ENCODE peak calls at places on chromosome 19, in four cellular contexts. S is hepatocyte, X is neural progenitor cell, R is GM23248. A is an unnamed sample. For H4K20me1 and H3K9me3, the result is how much of the 10 kb centered on the place peaks cover.

GRCh38 chr19:13068064-13068807 is 34.4 kb downstream of the LYL1 start:
- DNase-seq in S (no peak), X (no peak), R (no peak), A (no peak)

GRCh38 chr19:40689339-40690049 is 957 bp downstream of the NUMBL start:
- DNase-seq in S (no peak), X (peak), R (peak), A (no peak)

GRCh38 chr19:32343550-32344262 is 1.7 kb upstream of the ZNF507 start:
- DNase-seq in S (no peak), X (no peak), R (no peak), A (no peak)

GRCh38 chr19:8429826-8430225 is 14.9 kb upstream of the HNRNPM start:
- DNase-seq in S (no peak), X (no peak), R (no peak), A (no peak)

GRCh38 chr19:50729894-50730293 is 6.7 kb downstream of the CLEC11A start:
- DNase-seq in S (no peak), X (no peak), R (no peak), A (no peak)

GRCh38 chr19:29530549-29531457 is 5.0 kb downstream of the VSTM2B start:
- DNase-seq in S (no peak), X (peak), R (no peak), A (no peak)

GRCh38 chr19:14505488-14506239 is 9.7 kb upstream of the GIPC1 start:
- DNase-seq in S (peak), X (peak), R (peak), A (peak)

GRCh38 chr19:10230904-10231623 is at the start of gene S1PR2:
- DNase-seq in S (peak), X (peak), R (peak), A (peak)

GRCh38 chr19:15759962-15760565 is 22.3 kb downstream of the OR10H3 start:
- DNase-seq in S (no peak), X (no peak), R (no peak), A (no peak)

GRCh38 chr19:56177564-56178243 is 1.9 kb downstream of the GALP start:
- DNase-seq in S (no peak), X (no peak), R (no peak), A (no peak)

GRCh38 chr19:54893406-54893805 is 12.5 kb upstream of the NCR1 start:
- DNase-seq in S (no peak), X (no peak), R (no peak), A (no peak)

GRCh38 chr19:10259162-10259905 is 7.3 kb downstream of the MRPL4 start:
- DNase-seq in S (peak), X (peak), R (peak), A (peak)

GRCh38 chr19:11530432-11530831 is 1.5 kb upstream of the ECSIT start:
- DNase-seq in S (peak), X (peak), R (peak), A (peak)

GRCh38 chr19:38898788-38899446 is 501 bp downstream of the SIRT2 start:
- DNase-seq in S (no peak), X (peak), R (peak), A (peak)

GRCh38 chr19:39211731-39212376 is 7.8 kb upstream of the SYCN start:
- DNase-seq in S (no peak), X (no peak), R (peak), A (no peak)

GRCh38 chr19:47693489-47693888 is 19.7 kb upstream of the EHD2 start:
- DNase-seq in S (no peak), X (no peak), R (no peak), A (no peak)

GRCh38 chr19:30074096-30074495 is 132.1 kb downstream of the URI1 start:
- DNase-seq in S (no peak), X (no peak), R (no peak), A (no peak)

GRCh38 chr19:39098365-39099269 is 14.4 kb downstream of the ACP7 start:
- DNase-seq in S (no peak), X (no peak), R (no peak), A (no peak)

GRCh38 chr19:13530720-13531119 is 24.4 kb upstream of the CACNA1A start:
- DNase-seq in S (no peak), X (no peak), R (no peak), A (no peak)

GRCh38 chr19:37997911-37998344 is 90.9 kb downstream of the SIPA1L3 start:
- DNase-seq in S (peak), X (no peak), R (peak), A (no peak)

GRCh38 chr19:13849991-13850909 is 26.7 kb upstream of the NANOS3 start:
- DNase-seq in S (peak), X (peak), R (peak), A (no peak)

GRCh38 chr19:23978068-23978467 is 63.4 kb downstream of the ZNF726 start:
- DNase-seq in S (no peak), X (no peak), R (no peak), A (no peak)

GRCh38 chr19:7673995-7674667 is 2.8 kb upstream of the MCEMP1 start:
- DNase-seq in S (peak), X (peak), R (peak), A (peak)

GRCh38 chr19:55657004-55657747 is 2.3 kb downstream of the U2AF2 start:
- DNase-seq in S (no peak), X (no peak), R (peak), A (no peak)

GRCh38 chr19:17331254-17331558 is 3.4 kb downstream of the ANO8 start:
- DNase-seq in S (no peak), X (no peak), R (no peak), A (no peak)

GRCh38 chr19:57903298-57904174 is 12.9 kb downstream of the ZNF417 start:
- DNase-seq in S (peak), X (peak), R (peak), A (peak)

GRCh38 chr19:14408641-14409120 is 10.5 kb downstream of the DDX39A start:
- DNase-seq in S (no peak), X (no peak), R (peak), A (no peak)

GRCh38 chr19:40443930-40444180 is 280 bp downstream of the SERTAD3 start:
- DNase-seq in S (no peak), X (no peak), R (no peak), A (peak)

GRCh38 chr19:28541029-28541428 is 671.9 kb downstream of the UQCRFS1 start:
- DNase-seq in S (no peak), X (no peak), R (no peak), A (no peak)

GRCh38 chr19:49331616-49332055 is 3.6 kb upstream of the CD37 start:
- DNase-seq in S (peak), X (peak), R (peak), A (peak)

GRCh38 chr19:39032164-39032918 is at the start of gene FBXO27:
- DNase-seq in S (peak), X (peak), R (peak), A (no peak)

GRCh38 chr19:58558623-58559274 is 338 bp upstream of the UBE2M start:
- DNase-seq in S (peak), X (peak), R (peak), A (peak)

GRCh38 chr19:56076413-56076998 is 44.6 kb downstream of the ZNF787 start:
- DNase-seq in S (peak), X (peak), R (peak), A (peak)

GRCh38 chr19:38655148-38655824 is 7.8 kb downstream of the ACTN4 start:
- DNase-seq in S (no peak), X (no peak), R (peak), A (no peak)

GRCh38 chr19:40603071-40603718 is 2.0 kb downstream of the LTBP4 start:
- DNase-seq in S (peak), X (peak), R (peak), A (no peak)

GRCh38 chr19:35155981-35156672 is 1.6 kb downstream of the FXYD5 start:
- DNase-seq in S (no peak), X (no peak), R (no peak), A (no peak)
- H4K20me1 ChIP-seq in S (under half), X (under half), R (under half), A (under half)

GRCh38 chr19:3441986-3442329 is 38.4 kb downstream of the SMIM24 start:
- DNase-seq in S (no peak), X (no peak), R (no peak), A (no peak)

GRCh38 chr19:3442487-3443071 is 37.7 kb downstream of the SMIM24 start:
- DNase-seq in S (no peak), X (no peak), R (no peak), A (no peak)

GRCh38 chr19:3443840-3444694 is 36.3 kb downstream of the SMIM24 start:
- DNase-seq in S (peak), X (peak), R (peak), A (no peak)

GRCh38 chr19:3441089-3441985 is 39.0 kb downstream of the SMIM24 start:
- DNase-seq in S (no peak), X (no peak), R (no peak), A (no peak)

GRCh38 chr19:3440082-3440481 is 40.2 kb downstream of the SMIM24 start:
- DNase-seq in S (no peak), X (peak), R (peak), A (peak)
- H3K9me3 ChIP-seq in S (under half), X (under half), R (under half), A (under half)

DNA sequence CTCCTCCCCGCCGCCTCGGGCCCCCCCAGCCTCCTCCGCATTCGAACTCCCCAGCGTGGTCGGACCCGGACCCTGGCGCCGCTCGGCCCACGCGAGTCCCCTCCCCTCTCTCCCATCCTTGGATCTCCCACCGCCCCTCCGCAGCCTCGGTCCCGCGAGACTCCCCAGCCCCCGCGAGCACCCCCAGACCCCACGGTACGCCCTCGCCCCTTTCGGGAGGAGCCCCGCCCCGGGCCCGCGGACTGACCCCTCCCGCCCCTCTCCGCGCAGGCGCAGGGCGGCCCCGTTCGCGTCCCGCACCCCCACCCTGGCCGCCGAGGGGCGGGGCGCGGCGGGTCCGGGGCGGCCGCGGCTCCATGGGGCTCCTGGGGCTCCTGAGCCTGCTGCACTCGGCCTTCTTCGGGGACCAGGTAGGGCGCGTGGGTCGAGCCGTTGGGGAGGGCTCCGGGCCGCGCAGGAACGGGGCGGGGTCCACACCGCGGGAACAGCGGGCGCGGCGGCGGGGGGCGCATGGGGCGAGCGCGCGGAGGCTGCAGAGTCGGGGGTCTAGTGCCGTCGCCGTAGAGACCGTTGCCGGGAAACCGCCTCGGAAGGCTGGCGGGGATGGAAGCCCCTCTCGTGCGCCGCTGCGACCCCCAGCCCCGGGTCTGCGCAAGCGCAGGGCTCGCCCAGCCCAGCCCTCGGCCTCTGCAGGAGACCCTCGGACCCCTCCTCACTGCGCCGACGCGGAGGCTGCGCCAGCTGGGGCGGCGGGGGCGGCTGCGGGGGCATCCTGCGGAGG is 3.8 kb upstream of the APC2 start:
- DNase-seq in S (peak), X (peak), R (no peak), A (no peak)
- H4K20me1 ChIP-seq in S (under half), X (half or more), R (under half), A (under half)

DNA sequence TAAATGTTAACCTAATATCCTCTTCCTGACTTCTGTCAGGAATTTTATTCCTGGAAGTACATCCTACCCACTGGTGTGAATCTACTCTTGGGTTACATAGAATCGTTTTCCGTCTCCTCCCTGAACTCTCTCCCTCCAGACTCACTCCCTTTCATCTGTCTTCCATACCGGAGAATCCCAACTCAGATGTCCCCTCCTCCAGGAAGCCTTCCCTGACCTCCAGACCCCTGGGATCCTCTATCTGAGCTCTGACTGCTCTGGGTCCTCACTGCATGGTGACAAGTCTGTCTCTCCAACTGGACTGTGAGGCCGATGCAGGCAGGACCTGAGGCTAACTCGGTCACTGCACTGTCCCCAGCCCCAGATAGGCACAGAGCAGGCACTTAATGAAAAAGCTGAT is 24.6 kb downstream of the OPA3 start:
- DNase-seq in S (no peak), X (no peak), R (no peak), A (no peak)
- H3K9me3 ChIP-seq in S (under half), X (under half), R (under half), A (under half)

GRCh38 chr19:18507727-18508440 is 14.0 kb downstream of the ELL start:
- DNase-seq in S (no peak), X (no peak), R (no peak), A (no peak)
- H4K20me1 ChIP-seq in S (half or more), X (half or more), R (under half), A (under half)